ENCODE peak calls at places on chromosomes 12 and 14, in six cellular contexts. F, Q, E, R, Y and K are unnamed samples. For H3K4me1, the result is how much of the 10 kb centered on the place peaks cover.

GRCh38 chr14:92670177-92670576 is 78.2 kb downstream of the LGMN start:
- DNase-seq in E (no peak), Y (no peak), R (no peak), F (no peak), Q (no peak), K (no peak)

GRCh38 chr14:88245321-88245720 is 77.7 kb downstream of the KCNK10 start:
- DNase-seq in E (no peak), Y (no peak), R (no peak), F (no peak), Q (no peak), K (no peak)

GRCh38 chr14:23105348-23105824 is 597 bp upstream of the CIROP start:
- DNase-seq in E (no peak), F (no peak), Q (no peak), R (no peak), Y (no peak), K (no peak)

GRCh38 chr12:29066061-29066588 is 83.0 kb upstream of the FAR2 start:
- DNase-seq in E (no peak), F (no peak), Q (no peak), Y (peak), R (no peak), K (no peak)

GRCh38 chr12:62292761-62293446 is 32.7 kb downstream of the USP15 start:
- DNase-seq in F (no peak), R (no peak), Q (no peak), E (no peak), Y (no peak), K (no peak)

GRCh38 chr12:2976581-2976996 is 17.4 kb downstream of the TEAD4 start:
- DNase-seq in F (no peak), Y (no peak), Q (no peak), E (no peak), R (no peak), K (no peak)

GRCh38 chr12:120630139-120630895 is 10.1 kb upstream of the CABP1 start:
- DNase-seq in F (no peak), E (no peak), Q (no peak), R (no peak), Y (no peak), K (peak)

GRCh38 chr12:130803707-130804106 is 35.3 kb downstream of the STX2 start:
- DNase-seq in Q (no peak), E (no peak), F (no peak), R (no peak), Y (no peak), K (no peak)

GRCh38 chr14:92122351-92122677 is 545 bp downstream of the CPSF2 start:
- DNase-seq in R (no peak), Q (peak), Y (peak), E (no peak), F (no peak), K (no peak)

GRCh38 chr12:64680235-64680634 is 69.9 kb downstream of the RASSF3 start:
- DNase-seq in R (no peak), F (no peak), Q (peak), Y (no peak), E (no peak), K (no peak)

GRCh38 chr14:99028521-99028920 is 243.5 kb downstream of the BCL11B start:
- DNase-seq in E (no peak), Q (no peak), R (no peak), F (no peak), Y (no peak), K (no peak)

GRCh38 chr12:73383584-73384229 is 1111.5 kb downstream of the TRHDE start:
- DNase-seq in Y (no peak), F (no peak), R (no peak), E (no peak), Q (no peak), K (no peak)

GRCh38 chr14:75184447-75184846 is 8.0 kb upstream of the TMED10 start:
- DNase-seq in Y (no peak), F (no peak), Q (no peak), E (no peak), R (no peak), K (no peak)

GRCh38 chr14:60349663-60350365 is 100.8 kb downstream of the PPM1A start:
- DNase-seq in Q (peak), Y (peak), R (no peak), F (peak), E (no peak), K (peak)

GRCh38 chr12:55652352-55652751 is 15.7 kb downstream of the OR10P1 start:
- DNase-seq in R (no peak), F (no peak), Q (no peak), E (no peak), Y (no peak), K (no peak)

GRCh38 chr14:66662374-66662773 is 154.4 kb downstream of the GPHN start:
- DNase-seq in R (no peak), E (no peak), F (no peak), Y (peak), Q (no peak), K (no peak)

GRCh38 chr12:54287316-54288157 is 7.0 kb downstream of the HNRNPA1 start:
- DNase-seq in Q (no peak), R (no peak), Y (no peak), E (no peak), F (no peak), K (no peak)

DNA sequence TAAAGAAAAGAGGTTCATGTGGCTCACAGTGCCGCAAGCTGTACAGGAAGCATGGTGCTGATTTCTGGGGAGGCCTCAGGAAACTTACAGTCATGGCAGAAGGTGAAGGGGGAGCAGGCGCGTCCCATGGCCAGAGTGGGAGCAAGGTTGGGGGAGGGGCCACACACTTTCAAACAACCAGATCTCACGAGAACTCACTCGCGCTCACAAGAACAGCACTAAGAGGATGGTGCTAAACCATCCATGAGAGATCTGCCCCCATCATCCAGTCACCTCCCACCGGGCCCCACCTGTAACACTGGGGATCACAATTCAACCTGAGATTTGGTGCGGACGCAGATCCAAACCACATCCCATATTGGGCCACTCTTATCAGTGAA is 80.5 kb downstream of the CCDC92 start:
- DNase-seq in Q (no peak), R (no peak), E (no peak), Y (no peak), F (no peak), K (no peak)
- H3K4me1 ChIP-seq in Q (under half), R (under half), E (under half), Y (under half), F (under half), K (under half)

DNA sequence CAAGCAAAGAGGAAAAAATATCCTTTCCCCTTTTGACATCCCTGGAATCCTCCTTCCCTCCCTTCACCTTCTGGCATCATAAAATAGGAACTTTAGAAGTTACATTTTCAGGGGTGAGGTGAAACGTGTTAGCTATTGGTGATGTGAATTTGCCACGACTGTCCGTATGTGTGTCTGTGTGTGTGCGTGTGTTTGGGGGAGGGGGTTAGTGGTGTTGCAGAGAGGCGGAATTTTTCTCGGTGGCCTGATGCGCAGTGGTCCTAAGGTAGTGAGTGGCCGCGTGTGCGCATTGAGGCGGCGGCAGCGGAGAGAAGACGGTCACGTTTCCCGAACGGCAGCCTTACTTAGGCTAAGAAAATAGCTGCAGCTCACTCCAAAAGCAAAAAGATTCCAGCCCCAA is 4.5 kb downstream of the FLRT2 start:
- DNase-seq in R (no peak), Q (no peak), E (no peak), F (peak), Y (peak), K (peak)
- H3K4me3 ChIP-seq in R (peak), Q (peak), E (peak), F (peak), Y (peak), K (peak)

GRCh38 chr12:100142851-100143559 is at the start of gene BLTP3B:
- DNase-seq in F (peak), Q (peak), E (peak), Y (peak), R (peak), K (peak)
- TF ChIP-seq POLR2A in F (no peak), Q (no peak), E (no peak), Y (peak), R (no peak), K (no peak)

GRCh38 chr14:24437020-24437735 is 5.4 kb downstream of the SDR39U1 start:
- DNase-seq in F (no peak), R (no peak), Q (no peak), Y (peak), E (no peak), K (no peak)
- H3K4me1 ChIP-seq in F (under half), R (under half), Q (under half), Y (under half), E (under half), K (under half)

DNA sequence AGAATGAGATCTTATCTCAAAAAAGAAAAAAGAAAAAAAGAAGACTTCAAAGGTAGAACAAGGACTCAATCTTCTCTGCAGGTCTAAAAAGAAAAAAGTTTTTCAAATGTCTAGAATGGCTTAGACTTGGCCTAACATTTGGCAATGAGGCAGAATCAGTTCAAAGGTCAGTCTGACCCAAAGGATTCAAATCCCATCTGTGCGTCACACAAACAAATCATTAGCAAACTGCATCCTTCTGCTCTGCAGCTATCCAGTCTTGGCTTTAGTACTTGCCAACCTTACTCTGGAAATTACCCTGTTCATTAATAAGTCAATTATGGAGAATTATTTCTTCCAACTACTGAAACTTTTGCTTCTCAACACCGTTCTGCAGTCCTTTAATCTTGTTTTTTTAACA is 3.1 kb downstream of the YAF2 start:
- DNase-seq in Q (no peak), R (no peak), F (no peak), Y (no peak), E (no peak), K (no peak)
- H3K4me3 ChIP-seq in Q (no peak), R (no peak), F (no peak), Y (no peak), E (no peak), K (no peak)

DNA sequence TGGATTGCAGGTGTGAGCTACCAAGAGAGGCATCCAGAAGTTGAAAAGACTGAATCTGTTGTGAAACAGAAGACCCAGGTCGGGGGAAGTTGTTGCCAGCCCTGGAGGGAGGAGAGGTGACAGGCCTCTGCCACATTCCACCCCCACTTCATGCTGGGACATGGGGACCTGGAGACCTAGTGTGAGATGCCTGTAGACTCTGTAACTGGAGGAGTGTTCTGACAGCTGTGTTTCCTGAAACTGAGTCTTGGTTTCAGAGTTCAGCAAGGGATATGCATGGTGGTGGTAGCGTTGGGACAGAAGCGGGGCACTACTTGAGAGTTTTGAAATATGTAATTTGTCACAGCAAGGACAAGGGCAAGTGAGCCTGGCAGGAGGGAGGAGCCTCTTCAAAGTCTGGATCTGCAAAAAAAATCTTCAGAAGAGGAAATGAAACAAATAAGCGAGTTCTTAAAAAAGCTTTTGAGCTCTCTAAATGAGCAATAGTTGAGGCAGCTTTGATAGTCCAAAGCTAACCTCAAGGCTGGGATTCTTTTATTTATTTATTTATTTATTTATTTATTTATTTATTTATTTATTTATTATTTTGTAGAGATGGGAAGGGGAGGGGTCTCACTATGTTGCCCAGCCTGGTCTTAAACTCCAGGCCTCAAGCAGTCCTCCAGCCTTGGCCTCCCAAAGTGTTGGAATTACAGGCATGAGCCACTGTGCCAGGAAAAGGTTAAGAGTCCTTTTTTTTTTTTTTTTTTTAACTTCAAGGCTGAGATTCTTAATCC is 58.9 kb upstream of the EEA1 start:
- DNase-seq in R (no peak), E (no peak), Y (peak), Q (peak), F (peak), K (no peak)
- TF ChIP-seq POLR2A in R (no peak), E (no peak), Y (no peak), Q (no peak), F (no peak), K (no peak)

DNA sequence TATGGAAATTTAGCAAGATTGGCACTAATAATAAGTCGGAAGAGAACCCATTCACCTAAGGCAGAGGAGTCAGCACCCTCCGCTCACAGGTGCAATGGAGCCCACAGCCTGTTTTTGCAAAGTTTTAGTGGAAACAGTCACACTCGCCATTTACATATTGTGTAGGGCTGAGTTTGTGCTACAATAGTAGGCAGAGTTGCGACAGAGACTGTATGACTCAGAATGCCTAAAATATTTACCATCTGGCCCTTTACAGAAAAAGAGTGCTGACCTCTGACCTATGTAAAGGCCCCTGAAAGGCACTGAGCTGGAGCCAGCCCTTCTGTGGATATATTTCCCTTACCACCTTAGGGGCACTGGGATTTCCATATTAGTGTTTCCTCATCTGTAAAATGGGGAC is 79.0 kb downstream of the PRIMA1 start:
- DNase-seq in Q (no peak), Y (no peak), E (no peak), R (no peak), F (no peak), K (no peak)
- H3K4me1 ChIP-seq in Q (under half), Y (under half), E (under half), R (under half), F (under half), K (half or more)

GRCh38 chr14:28671425-28671824 is 95.2 kb upstream of the FOXG1 start:
- DNase-seq in F (no peak), R (no peak), Q (no peak), E (no peak), Y (peak), K (no peak)
- H3K4me3 ChIP-seq in F (no peak), R (no peak), Q (no peak), E (no peak), Y (no peak), K (no peak)